ENCODE peak calls at places on chromosome 2, in seven cellular contexts. T is right lobe of liver, O is A549, N is heart left ventricle, U is left ventricle myocardium inferior, Y is mammary epithelial cell, Q is K562. H is an unnamed sample. For H3K4me1, the result is how much of the 10 kb centered on the place peaks cover.

GRCh38 chr2:120867290-120868231 is 131.9 kb downstream of the GLI2 start:
- DNase-seq in T (no peak), O (peak), N (peak), U (peak), Y (peak), Q (peak), H (peak)

GRCh38 chr2:60980031-60980815 is 37.3 kb upstream of the PEX13 start:
- DNase-seq in T (no peak), O (no peak), N (no peak), U (no peak), Y (no peak), Q (no peak), H (no peak)

GRCh38 chr2:55585451-55586079 is 31.9 kb downstream of the PPP4R3B start:
- DNase-seq in T (no peak), O (peak), N (no peak), U (no peak), Y (peak), Q (no peak), H (no peak)

GRCh38 chr2:182616471-182617393 is 99.3 kb upstream of the DNAJC10 start:
- DNase-seq in T (no peak), O (peak), N (no peak), U (no peak), Y (no peak), Q (no peak), H (no peak)

GRCh38 chr2:3254438-3254941 is 123.1 kb downstream of the EIPR1 start:
- DNase-seq in T (no peak), O (no peak), N (no peak), U (no peak), Y (no peak), Q (no peak), H (no peak)

GRCh38 chr2:178707471-178707870 is 99.8 kb downstream of the TTN start:
- DNase-seq in T (no peak), O (no peak), N (no peak), U (no peak), Y (no peak), Q (no peak), H (no peak)

GRCh38 chr2:165558832-165559231 is 89.3 kb downstream of the CSRNP3 start:
- DNase-seq in T (no peak), O (no peak), N (no peak), U (no peak), Y (no peak), Q (no peak), H (no peak)

GRCh38 chr2:88831071-88831791 is 139.8 kb downstream of the RPIA start:
- DNase-seq in T (no peak), O (no peak), N (no peak), U (no peak), Y (peak), Q (no peak), H (no peak)

GRCh38 chr2:112694182-112694581 is 26.6 kb upstream of the NT5DC4 start:
- DNase-seq in T (peak), O (no peak), N (no peak), U (no peak), Y (no peak), Q (no peak), H (no peak)

GRCh38 chr2:71454221-71455010 is 1.1 kb downstream of the DYSF start:
- DNase-seq in T (peak), O (no peak), N (peak), U (peak), Y (no peak), Q (peak), H (peak)

GRCh38 chr2:29075894-29076700 is 1.8 kb upstream of the PCARE start:
- DNase-seq in T (no peak), O (no peak), N (no peak), U (no peak), Y (no peak), Q (no peak), H (no peak)

GRCh38 chr2:186575302-186575701 is 14.6 kb upstream of the ITGAV start:
- DNase-seq in T (no peak), O (peak), N (peak), U (no peak), Y (peak), Q (peak), H (no peak)

GRCh38 chr2:229454934-229455631 is 184.0 kb upstream of the PID1 start:
- DNase-seq in T (no peak), O (peak), N (no peak), U (no peak), Y (peak), Q (no peak), H (no peak)

GRCh38 chr2:100236166-100236565 is 86.1 kb downstream of the LONRF2 start:
- DNase-seq in T (no peak), O (no peak), N (no peak), U (no peak), Y (no peak), Q (no peak), H (peak)

GRCh38 chr2:41151746-41152145 is 699.9 kb upstream of the SLC8A1 start:
- DNase-seq in T (no peak), O (no peak), N (no peak), U (no peak), Y (no peak), Q (no peak), H (no peak)

GRCh38 chr2:437772-438393 is 150.0 kb upstream of the ALKAL2 start:
- DNase-seq in T (no peak), O (no peak), N (no peak), U (no peak), Y (no peak), Q (no peak), H (no peak)

DNA sequence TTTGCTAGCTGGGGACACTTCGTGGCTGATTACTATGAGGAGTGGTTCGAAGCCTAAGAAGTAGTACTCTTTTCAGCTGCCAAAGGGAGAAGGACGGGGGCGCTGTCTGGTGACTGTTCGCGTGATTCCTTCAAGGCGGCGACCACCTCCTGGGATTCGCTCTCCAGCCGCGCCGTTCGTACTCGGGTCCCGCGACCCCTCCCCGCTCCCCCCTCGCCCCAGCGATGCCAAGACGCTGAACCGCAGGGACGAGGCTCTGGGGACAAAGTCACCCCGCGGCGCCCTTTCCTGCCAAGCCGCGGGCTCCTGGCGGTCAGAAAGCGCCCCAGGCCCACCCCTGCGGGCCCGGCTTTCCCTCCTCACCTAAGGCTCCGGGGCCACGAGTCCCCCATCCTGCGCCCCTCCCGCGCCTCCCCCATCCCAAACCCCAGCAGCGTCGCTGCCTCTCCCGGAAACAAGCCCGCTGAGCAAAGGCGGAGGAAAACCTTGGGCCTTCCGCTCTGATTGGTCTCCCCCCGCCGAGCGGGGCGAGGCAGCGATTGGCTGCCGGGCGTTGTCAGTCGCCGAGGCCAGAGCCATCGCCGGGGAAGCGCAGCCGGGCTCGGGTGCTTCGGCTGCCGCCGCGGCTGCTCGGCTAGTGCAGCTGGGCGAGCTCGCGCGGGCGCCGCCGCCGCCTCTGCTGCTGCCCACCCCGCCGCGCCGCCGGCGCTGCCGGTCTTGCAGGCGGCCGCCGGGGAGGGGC is 404.3 kb downstream of the XIRP2 start:
- DNase-seq in T (peak), O (peak), N (peak), U (peak), Y (peak), Q (peak), H (peak)
- TF ChIP-seq CTCF in T (peak), O (peak), N (peak), U (peak), Y (peak), Q (no peak), H (peak)

DNA sequence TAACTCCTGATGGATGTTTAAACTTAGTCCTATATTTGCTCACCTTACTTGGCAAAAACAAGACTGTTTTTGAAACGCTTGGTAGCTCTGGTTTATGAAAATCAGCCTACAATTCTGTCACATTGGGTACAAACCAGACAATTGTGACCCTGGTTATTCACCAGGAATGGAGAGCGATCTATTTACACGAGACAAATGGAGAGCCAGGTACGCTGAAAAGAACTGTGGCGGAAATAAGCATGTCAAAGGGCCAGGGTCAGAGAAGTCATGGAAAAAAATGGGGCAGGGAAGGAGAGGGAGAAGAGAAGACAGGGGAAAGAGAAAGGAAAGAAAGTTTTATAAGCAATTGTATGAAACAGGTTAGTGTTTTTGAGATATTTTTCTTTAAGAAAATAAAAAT is 119.5 kb upstream of the ZFP36L2 start:
- DNase-seq in T (no peak), O (no peak), N (no peak), U (no peak), Y (no peak), Q (no peak), H (no peak)
- H3K4me1 ChIP-seq in T (under half), O (under half), N (half or more), U (half or more), Y (under half), Q (under half), H (under half)

DNA sequence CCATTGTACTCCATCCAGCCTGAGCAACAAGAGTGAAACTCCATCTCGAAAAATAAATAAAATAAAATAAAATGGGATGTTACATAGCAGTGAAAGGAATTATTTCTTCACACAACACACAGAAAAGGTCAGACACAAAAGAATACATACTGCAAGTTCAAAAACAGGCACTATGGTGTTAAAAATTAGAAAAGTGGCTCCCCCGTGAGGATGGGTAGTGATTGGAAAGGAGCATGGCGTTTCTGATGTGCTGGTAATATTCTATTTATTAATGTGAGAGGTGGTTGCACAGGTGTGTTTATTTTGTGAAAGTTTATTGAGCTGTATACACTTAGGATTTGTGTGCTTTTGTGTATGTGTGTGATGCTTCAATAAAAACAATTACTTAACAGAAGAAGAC is 22.9 kb upstream of the RAB10 start:
- DNase-seq in T (no peak), O (no peak), N (no peak), U (no peak), Y (no peak), Q (no peak), H (no peak)
- TF ChIP-seq CTCF in T (no peak), O (peak), N (no peak), U (no peak), Y (no peak), Q (no peak), H (no peak)

GRCh38 chr2:234241656-234242445 is 191.3 kb downstream of the SPP2 start:
- DNase-seq in T (no peak), O (peak), N (no peak), U (no peak), Y (peak), Q (no peak), H (no peak)

GRCh38 chr2:234245945-234246344 is 195.4 kb downstream of the SPP2 start:
- DNase-seq in T (no peak), O (peak), N (no peak), U (no peak), Y (peak), Q (no peak), H (no peak)

GRCh38 chr2:234243871-234244565 is 193.5 kb downstream of the SPP2 start:
- DNase-seq in T (no peak), O (peak), N (no peak), U (no peak), Y (no peak), Q (no peak), H (no peak)

GRCh38 chr2:234242446-234242810 is 191.9 kb downstream of the SPP2 start:
- DNase-seq in T (no peak), O (no peak), N (no peak), U (no peak), Y (no peak), Q (no peak), H (no peak)

GRCh38 chr2:234240917-234241316 is 190.4 kb downstream of the SPP2 start:
- DNase-seq in T (no peak), O (no peak), N (no peak), U (no peak), Y (peak), Q (no peak), H (no peak)
- H3K4me1 ChIP-seq in T (under half), O (under half), N (under half), U (under half), Y (under half), Q (under half), H (under half)

GRCh38 chr2:167964650-167965404 is 282.6 kb downstream of the STK39 start:
- DNase-seq in T (no peak), O (no peak), N (no peak), U (no peak), Y (no peak), Q (peak), H (no peak)
- TF ChIP-seq CTCF in T (peak), O (peak), N (peak), U (peak), Y (peak), Q (peak), H (peak)

GRCh38 chr2:11540996-11541692 is 7.3 kb downstream of the GREB1 start:
- DNase-seq in T (no peak), O (no peak), N (no peak), U (no peak), Y (no peak), Q (no peak), H (no peak)
- H3K4me1 ChIP-seq in T (under half), O (under half), N (under half), U (under half), Y (under half), Q (under half), H (under half)

GRCh38 chr2:64325477-64325851 is 128.5 kb upstream of the LGALSL start:
- DNase-seq in T (no peak), O (no peak), N (no peak), U (no peak), Y (peak), Q (no peak), H (no peak)

GRCh38 chr2:64324746-64325410 is 129.1 kb upstream of the LGALSL start:
- DNase-seq in T (no peak), O (no peak), N (no peak), U (no peak), Y (no peak), Q (no peak), H (no peak)

GRCh38 chr2:64326578-64327050 is 127.3 kb upstream of the LGALSL start:
- DNase-seq in T (no peak), O (no peak), N (no peak), U (no peak), Y (no peak), Q (no peak), H (no peak)

GRCh38 chr2:64327129-64327509 is 126.8 kb upstream of the LGALSL start:
- DNase-seq in T (no peak), O (peak), N (no peak), U (no peak), Y (peak), Q (no peak), H (no peak)

GRCh38 chr2:64325852-64326577 is 127.9 kb upstream of the LGALSL start:
- DNase-seq in T (no peak), O (no peak), N (no peak), U (no peak), Y (peak), Q (no peak), H (no peak)
- TF ChIP-seq CTCF in T (no peak), O (no peak), N (no peak), U (no peak), Y (no peak), Q (no peak), H (no peak)

H was measured in endodermal cell.